ENCODE peak calls at places on chromosome 20, in eight cellular contexts. T is lower leg skin, O is left ventricle myocardium inferior, V is HCT116, R is lower lobe of right lung, P is AG04449, B is Panc1, D is PC-3. I is an unnamed sample.

GRCh38 chr20:45067087-45067486 is 33.8 kb downstream of the KCNS1 start:
- DNase-seq in T (no peak), O (no peak), V (no peak), R (no peak), P (no peak), B (no peak), D (peak), I (no peak)

GRCh38 chr20:584375-585301 is 25.5 kb downstream of the TCF15 start:
- DNase-seq in T (no peak), O (no peak), V (peak), R (no peak), P (no peak), B (no peak), D (peak), I (no peak)

GRCh38 chr20:39983655-39984054 is 705.4 kb downstream of the MAFB start:
- DNase-seq in T (no peak), O (no peak), V (no peak), R (no peak), P (no peak), B (no peak), D (no peak), I (no peak)

GRCh38 chr20:4866429-4866828 is 134.9 kb downstream of the SLC23A2 start:
- DNase-seq in T (no peak), O (no peak), V (no peak), R (no peak), P (no peak), B (no peak), D (no peak), I (no peak)

GRCh38 chr20:41649489-41649888 is 31.3 kb upstream of the CHD6 start:
- DNase-seq in T (no peak), O (no peak), V (no peak), R (no peak), P (no peak), B (no peak), D (no peak), I (no peak)

GRCh38 chr20:45209924-45210323 is 3.1 kb downstream of the SEMG1 start:
- DNase-seq in T (no peak), O (no peak), V (no peak), R (no peak), P (no peak), B (no peak), D (no peak), I (no peak)

GRCh38 chr20:1266167-1266973 is at the start of gene SNPH:
- DNase-seq in T (peak), O (peak), V (peak), R (peak), P (no peak), B (no peak), D (peak), I (peak)

GRCh38 chr20:10842116-10842515 is 168.3 kb upstream of the JAG1 start:
- DNase-seq in T (no peak), O (no peak), V (no peak), R (no peak), P (no peak), B (no peak), D (peak), I (no peak)

GRCh38 chr20:10992776-10993175 is 319.0 kb upstream of the JAG1 start:
- DNase-seq in T (no peak), O (no peak), V (no peak), R (no peak), P (no peak), B (no peak), D (no peak), I (peak)

GRCh38 chr20:38730167-38730988 is 6.1 kb downstream of the SLC32A1 start:
- DNase-seq in T (no peak), O (no peak), V (no peak), R (no peak), P (no peak), B (no peak), D (no peak), I (no peak)

GRCh38 chr20:54657268-54657826 is 182.0 kb downstream of the DOK5 start:
- DNase-seq in T (no peak), O (no peak), V (no peak), R (no peak), P (no peak), B (no peak), D (no peak), I (no peak)

GRCh38 chr20:23920408-23920780 is 40.8 kb upstream of the CST5 start:
- DNase-seq in T (no peak), O (no peak), V (no peak), R (no peak), P (no peak), B (no peak), D (no peak), I (no peak)

GRCh38 chr20:46814366-46815232 is 80.0 kb upstream of the EYA2 start:
- DNase-seq in T (no peak), O (no peak), V (peak), R (no peak), P (peak), B (peak), D (peak), I (peak)

GRCh38 chr20:9262653-9263194 is 193.8 kb downstream of the PLCB4 start:
- DNase-seq in T (no peak), O (no peak), V (no peak), R (no peak), P (no peak), B (no peak), D (no peak), I (no peak)

GRCh38 chr20:407953-408842 is at the start of gene RBCK1:
- DNase-seq in T (peak), O (peak), V (peak), R (peak), P (peak), B (no peak), D (peak), I (peak)

GRCh38 chr20:10758446-10758845 is 84.6 kb upstream of the JAG1 start:
- DNase-seq in T (no peak), O (no peak), V (no peak), R (no peak), P (no peak), B (no peak), D (peak), I (no peak)

GRCh38 chr20:5088688-5089087 is 31.1 kb downstream of the PCNA start:
- DNase-seq in T (no peak), O (no peak), V (no peak), R (no peak), P (no peak), B (no peak), D (no peak), I (no peak)

GRCh38 chr20:2101935-2102584 is 433 bp downstream of the STK35 start:
- DNase-seq in T (peak), O (peak), V (peak), R (peak), P (peak), B (peak), D (peak), I (peak)

GRCh38 chr20:49149281-49150045 is 38.7 kb downstream of the STAU1 start:
- DNase-seq in T (no peak), O (no peak), V (no peak), R (no peak), P (no peak), B (no peak), D (no peak), I (no peak)

DNA sequence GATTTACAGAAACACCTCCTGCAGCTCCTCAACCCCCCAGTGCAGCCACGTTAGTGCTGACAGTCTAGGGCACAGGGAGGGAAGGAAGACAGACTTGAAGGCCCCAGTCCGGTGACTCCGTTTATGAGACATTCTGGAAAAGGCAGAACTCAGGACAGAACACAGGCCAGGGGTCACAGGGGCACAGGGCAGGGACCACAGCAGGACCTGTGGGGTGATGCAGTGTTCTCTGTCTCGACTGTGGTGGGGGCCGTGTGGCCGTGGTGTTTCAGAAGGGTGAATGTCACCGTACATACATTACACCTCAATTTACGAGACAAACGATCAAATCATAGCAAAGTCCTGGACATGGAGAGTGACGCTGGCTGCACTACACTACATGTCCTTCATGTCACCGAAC is 11.3 kb downstream of the BHLHE23 start:
- DNase-seq in T (no peak), O (no peak), V (no peak), R (no peak), P (no peak), B (no peak), D (no peak), I (no peak)
- TF ChIP-seq CTCF in T (no peak), O (no peak), V (no peak), R (no peak), P (no peak), B (no peak), D (no peak), I (no peak)

GRCh38 chr20:17558154-17558940 is 11.5 kb upstream of the DSTN start:
- DNase-seq in T (peak), O (no peak), V (peak), R (no peak), P (no peak), B (peak), D (peak), I (no peak)
- H3K4me3 ChIP-seq in T (no peak), O (peak), V (peak), R (no peak), P (peak), B (peak), D (peak), I (peak)

GRCh38 chr20:34874094-34874654 is 1.5 kb upstream of the GGT7 start:
- DNase-seq in T (peak), O (peak), V (peak), R (peak), P (peak), B (peak), D (peak), I (peak)

GRCh38 chr20:34873583-34874093 is 982 bp upstream of the GGT7 start:
- DNase-seq in T (no peak), O (no peak), V (no peak), R (no peak), P (no peak), B (no peak), D (no peak), I (no peak)

GRCh38 chr20:34877002-34877264 is 521 bp downstream of the ACSS2 start:
- DNase-seq in T (no peak), O (no peak), V (no peak), R (no peak), P (no peak), B (no peak), D (peak), I (no peak)

GRCh38 chr20:34876161-34877001 is at the start of gene ACSS2:
- DNase-seq in T (peak), O (peak), V (peak), R (peak), P (peak), B (peak), D (peak), I (peak)

DNA sequence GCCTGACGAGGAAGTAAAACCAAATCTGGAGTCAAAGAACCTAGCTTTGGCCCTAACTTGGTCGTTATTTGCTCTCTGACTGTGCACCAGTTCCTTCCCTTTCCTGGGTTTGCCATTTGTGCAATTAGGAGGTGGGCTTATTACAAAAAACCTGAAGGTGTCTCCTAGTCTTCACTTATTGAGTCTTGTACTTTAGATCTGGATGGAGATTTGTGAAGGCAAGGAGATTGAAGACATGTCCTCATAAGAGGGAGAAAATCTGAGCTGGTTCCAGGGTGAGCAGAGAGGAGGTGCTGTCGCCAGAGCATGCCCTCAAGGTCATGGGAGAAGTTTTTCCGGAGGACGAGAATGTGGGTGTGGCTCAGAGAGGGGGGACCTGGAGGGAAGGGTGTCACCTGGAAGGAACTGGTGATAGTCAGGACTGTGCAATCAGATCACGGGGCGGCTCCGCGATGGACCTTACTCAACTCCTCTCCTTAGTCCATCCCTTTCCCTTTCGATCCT is 703 bp upstream of the ACSS2 start:
- DNase-seq in T (no peak), O (no peak), V (no peak), R (no peak), P (no peak), B (no peak), D (no peak), I (no peak)
- TF ChIP-seq CTCF in T (no peak), O (peak), V (no peak), R (peak), P (no peak), B (no peak), D (peak), I (peak)

GRCh38 chr20:18957328-18957727 is 143.7 kb downstream of the SCP2D1 start:
- DNase-seq in T (no peak), O (no peak), V (no peak), R (no peak), P (no peak), B (no peak), D (peak), I (no peak)

GRCh38 chr20:18956878-18957277 is 143.3 kb downstream of the SCP2D1 start:
- DNase-seq in T (no peak), O (no peak), V (no peak), R (no peak), P (no peak), B (no peak), D (no peak), I (no peak)
- H3K4me3 ChIP-seq in T (no peak), O (no peak), V (no peak), R (no peak), P (no peak), B (no peak), D (no peak), I (no peak)

I was measured in astrocyte of the cerebellum.